ENCODE peak calls at places on chromosomes 2 and 18, in four cellular contexts. A is aorta; P is psoas muscle; N is activated CD4-positive, alpha-beta T cell treated with anti-CD3 and anti-CD28 coated beads, Interleukin-2, amount 50 U/mL, for 24 hours. L is an unnamed sample.

GRCh38 chr2:222797308-222797707 is 63.5 kb upstream of the ACSL3 start:
- DNase-seq in A (no peak), P (no peak), N (no peak), L (no peak)

GRCh38 chr2:38214209-38214717 is 138.3 kb upstream of the CYP1B1 start:
- DNase-seq in A (no peak), P (no peak), N (no peak), L (no peak)

GRCh38 chr2:65349863-65350262 is 82.5 kb downstream of the SPRED2 start:
- DNase-seq in A (peak; percentile 59), P (peak; percentile 51), N (no peak), L (no peak)

GRCh38 chr18:934518-935123 is 29.9 kb downstream of the ADCYAP1 start:
- DNase-seq in A (no peak), P (no peak), N (no peak), L (no peak)

GRCh38 chr18:3931542-3932112 is 481.7 kb downstream of the TGIF1 start:
- DNase-seq in A (no peak), P (no peak), N (no peak), L (no peak)

GRCh38 chr2:2656046-2656715 is 325.1 kb upstream of the MYT1L start:
- DNase-seq in A (no peak), P (no peak), N (no peak), L (no peak)

GRCh38 chr2:99336780-99337163 is 417 bp upstream of the EIF5B start:
- DNase-seq in A (no peak), P (no peak), N (no peak), L (no peak)

GRCh38 chr2:24269270-24269669 is 91.1 kb downstream of the ITSN2 start:
- DNase-seq in A (no peak), P (no peak), N (no peak), L (no peak)

GRCh38 chr2:237533668-237534138 is 32.7 kb upstream of the PRLH start:
- DNase-seq in A (no peak), P (no peak), N (no peak), L (no peak)

GRCh38 chr2:98455494-98455976 is 10.9 kb downstream of the INPP4A start:
- DNase-seq in A (no peak), P (no peak), N (no peak), L (no peak)

GRCh38 chr2:96832751-96833507 is 10.9 kb downstream of the ANKRD23 start:
- DNase-seq in A (no peak), P (peak; percentile 83), N (no peak), L (peak; percentile 86)

GRCh38 chr2:85183481-85183880 is 50.3 kb downstream of the TCF7L1 start:
- DNase-seq in A (no peak), P (no peak), N (no peak), L (no peak)

GRCh38 chr2:240433973-240434727 is 1.3 kb upstream of the GPC1 start:
- DNase-seq in A (peak; percentile 82), P (peak; percentile 61), N (no peak), L (no peak)

GRCh38 chr18:50313031-50313607 is 25.6 kb upstream of the CXXC1 start:
- DNase-seq in A (no peak), P (no peak), N (no peak), L (no peak)

GRCh38 chr2:28926837-28927236 is 32.4 kb downstream of the WDR43 start:
- DNase-seq in A (no peak), P (no peak), N (no peak), L (no peak)